ENCODE peak calls at places on chromosomes 11 and 22, in eight cellular contexts. One of them, this sample, is unnamed.

GRCh38 chr22:43848366-43849171 is 13.7 kb downstream of the SULT4A1 start:
- DNase-seq in AG09319: no peak
- DNase-seq in CD4-positive, alpha-beta T cell: no peak
- DNase-seq in RCC 7860: no peak
- DNase-seq in HCEC 1CT: no peak
- DNase-seq in psoas muscle: peak; percentile 48
- DNase-seq in fibroblast of villous mesenchyme: peak; percentile 29
- DNase-seq in T-helper 2 cell treated with Interferon-gamma antibody and Interleukin-4, amounts not matched to agents 5 μg/mL and 100 μg/mL, for 36 hours: no peak
- DNase-seq in this sample: no peak

GRCh38 chr11:76380161-76380976 is 563 bp downstream of the THAP12 start:
- DNase-seq in AG09319: no peak
- DNase-seq in CD4-positive, alpha-beta T cell: peak; percentile 10
- DNase-seq in RCC 7860: no peak
- DNase-seq in HCEC 1CT: peak; percentile 12
- DNase-seq in psoas muscle: peak; percentile 72
- DNase-seq in fibroblast of villous mesenchyme: peak; percentile 12
- DNase-seq in T-helper 2 cell treated with Interferon-gamma antibody and Interleukin-4, amounts not matched to agents 5 μg/mL and 100 μg/mL, for 36 hours: peak; percentile 67
- DNase-seq in this sample: no peak

GRCh38 chr22:47154621-47155081 is 392.2 kb downstream of the TBC1D22A start:
- DNase-seq in AG09319: peak; percentile 31
- DNase-seq in CD4-positive, alpha-beta T cell: no peak
- DNase-seq in RCC 7860: no peak
- DNase-seq in HCEC 1CT: peak; percentile 26
- DNase-seq in psoas muscle: peak; percentile 65
- DNase-seq in fibroblast of villous mesenchyme: peak; percentile 44
- DNase-seq in T-helper 2 cell treated with Interferon-gamma antibody and Interleukin-4, amounts not matched to agents 5 μg/mL and 100 μg/mL, for 36 hours: no peak
- DNase-seq in this sample: no peak

GRCh38 chr11:61711493-61711892 is 31.3 kb downstream of the DAGLA start:
- DNase-seq in AG09319: no peak
- DNase-seq in CD4-positive, alpha-beta T cell: no peak
- DNase-seq in RCC 7860: no peak
- DNase-seq in HCEC 1CT: no peak
- DNase-seq in psoas muscle: no peak
- DNase-seq in fibroblast of villous mesenchyme: no peak
- DNase-seq in T-helper 2 cell treated with Interferon-gamma antibody and Interleukin-4, amounts not matched to agents 5 μg/mL and 100 μg/mL, for 36 hours: no peak
- DNase-seq in this sample: no peak

GRCh38 chr11:128509990-128510389 is 77.4 kb downstream of the ETS1 start:
- DNase-seq in AG09319: no peak
- DNase-seq in CD4-positive, alpha-beta T cell: no peak
- DNase-seq in RCC 7860: no peak
- DNase-seq in HCEC 1CT: peak; percentile 84
- DNase-seq in psoas muscle: no peak
- DNase-seq in fibroblast of villous mesenchyme: peak; percentile 75
- DNase-seq in T-helper 2 cell treated with Interferon-gamma antibody and Interleukin-4, amounts not matched to agents 5 μg/mL and 100 μg/mL, for 36 hours: no peak
- DNase-seq in this sample: no peak

GRCh38 chr11:1336836-1337646 is 27.6 kb upstream of the TOLLIP start:
- DNase-seq in AG09319: no peak
- DNase-seq in CD4-positive, alpha-beta T cell: peak; percentile 26
- DNase-seq in RCC 7860: no peak
- DNase-seq in HCEC 1CT: no peak
- DNase-seq in psoas muscle: peak; percentile 83
- DNase-seq in fibroblast of villous mesenchyme: no peak
- DNase-seq in T-helper 2 cell treated with Interferon-gamma antibody and Interleukin-4, amounts not matched to agents 5 μg/mL and 100 μg/mL, for 36 hours: no peak
- DNase-seq in this sample: no peak

GRCh38 chr11:71117311-71117710 is 135.1 kb downstream of the SHANK2 start:
- DNase-seq in AG09319: no peak
- DNase-seq in CD4-positive, alpha-beta T cell: no peak
- DNase-seq in RCC 7860: peak; percentile 77
- DNase-seq in HCEC 1CT: no peak
- DNase-seq in psoas muscle: no peak
- DNase-seq in fibroblast of villous mesenchyme: no peak
- DNase-seq in T-helper 2 cell treated with Interferon-gamma antibody and Interleukin-4, amounts not matched to agents 5 μg/mL and 100 μg/mL, for 36 hours: no peak
- DNase-seq in this sample: no peak

GRCh38 chr11:2510626-2511402 is 66.0 kb downstream of the KCNQ1 start:
- DNase-seq in AG09319: no peak
- DNase-seq in CD4-positive, alpha-beta T cell: no peak
- DNase-seq in RCC 7860: no peak
- DNase-seq in HCEC 1CT: no peak
- DNase-seq in psoas muscle: peak; percentile 46
- DNase-seq in fibroblast of villous mesenchyme: no peak
- DNase-seq in T-helper 2 cell treated with Interferon-gamma antibody and Interleukin-4, amounts not matched to agents 5 μg/mL and 100 μg/mL, for 36 hours: no peak
- DNase-seq in this sample: peak; percentile 1

GRCh38 chr22:22755778-22756100 is 111.3 kb downstream of the GGTLC2 start:
- DNase-seq in AG09319: no peak
- DNase-seq in CD4-positive, alpha-beta T cell: no peak
- DNase-seq in RCC 7860: no peak
- DNase-seq in HCEC 1CT: no peak
- DNase-seq in psoas muscle: no peak
- DNase-seq in fibroblast of villous mesenchyme: no peak
- DNase-seq in T-helper 2 cell treated with Interferon-gamma antibody and Interleukin-4, amounts not matched to agents 5 μg/mL and 100 μg/mL, for 36 hours: no peak
- DNase-seq in this sample: no peak